ENCODE peak calls at places on chromosomes 5 and 9, in ten cellular contexts. V is Calu3, S is brain microvascular endothelial cell, L is fibroblast of mammary gland, R is type B pancreatic cell, O is mesothelial cell of epicardium, W is HL-60, J is endothelial cell, P is cardiac muscle cell, U is endodermal cell. Q is an unnamed sample.

GRCh38 chr5:172556971-172557461 is 84.0 kb upstream of the NEURL1B start:
- DNase-seq in V (no peak), S (no peak), L (no peak), R (no peak), O (no peak), W (no peak), J (no peak), P (peak), U (no peak), Q (no peak)

GRCh38 chr5:61089351-61089750 is 72.9 kb downstream of the SMIM15 start:
- DNase-seq in V (no peak), S (no peak), L (no peak), R (no peak), O (no peak), W (no peak), J (no peak), P (peak), U (no peak), Q (no peak)

GRCh38 chr5:84191296-84191695 is 193.4 kb downstream of the EDIL3 start:
- DNase-seq in V (no peak), S (peak), L (no peak), R (no peak), O (no peak), W (no peak), J (no peak), P (peak), U (no peak), Q (peak)

GRCh38 chr9:136742640-136743391 is at the start of gene LCN10:
- DNase-seq in V (peak), S (no peak), L (no peak), R (no peak), O (no peak), W (no peak), J (peak), P (no peak), U (peak), Q (no peak)

GRCh38 chr9:99824378-99825157 is 2.9 kb downstream of the NR4A3 start:
- DNase-seq in V (peak), S (peak), L (no peak), R (peak), O (peak), W (peak), J (peak), P (peak), U (peak), Q (peak)

GRCh38 chr5:4938941-4939546 is 201.1 kb upstream of the ADAMTS16 start:
- DNase-seq in V (no peak), S (no peak), L (no peak), R (no peak), O (no peak), W (no peak), J (no peak), P (no peak), U (no peak), Q (no peak)

GRCh38 chr5:93572773-93573626 is 8.0 kb downstream of the NR2F1-AS1 start:
- DNase-seq in V (no peak), S (no peak), L (no peak), R (peak), O (peak), W (no peak), J (peak), P (peak), U (peak), Q (peak)

GRCh38 chr5:91651704-91652103 is 268.6 kb upstream of the ARRDC3 start:
- DNase-seq in V (peak), S (no peak), L (peak), R (no peak), O (no peak), W (no peak), J (no peak), P (no peak), U (no peak), Q (no peak)

GRCh38 chr5:136025900-136026299 is 2.9 kb upstream of the TGFBI start:
- DNase-seq in V (no peak), S (no peak), L (peak), R (no peak), O (no peak), W (no peak), J (no peak), P (peak), U (peak), Q (no peak)

GRCh38 chr9:116661037-116661954 is 25.8 kb upstream of the TRIM32 start:
- DNase-seq in V (peak), S (peak), L (peak), R (no peak), O (no peak), W (peak), J (peak), P (peak), U (peak), Q (no peak)

GRCh38 chr5:112635771-112636170 is 101.9 kb upstream of the APC start:
- DNase-seq in V (no peak), S (no peak), L (no peak), R (no peak), O (no peak), W (no peak), J (no peak), P (no peak), U (no peak), Q (no peak)

GRCh38 chr9:87810691-87811178 is 71.9 kb upstream of the SPATA31E1 start:
- DNase-seq in V (no peak), S (no peak), L (no peak), R (no peak), O (no peak), W (no peak), J (no peak), P (no peak), U (no peak), Q (no peak)

GRCh38 chr9:94198414-94198813 is 60.7 kb upstream of the ZNF169 start:
- DNase-seq in V (no peak), S (no peak), L (no peak), R (no peak), O (no peak), W (no peak), J (no peak), P (no peak), U (no peak), Q (no peak)

GRCh38 chr5:172076783-172077244 is 70.4 kb upstream of the FBXW11 start:
- DNase-seq in V (no peak), S (peak), L (peak), R (no peak), O (no peak), W (no peak), J (no peak), P (peak), U (peak), Q (no peak)

GRCh38 chr9:12469084-12469483 is 224.1 kb upstream of the TYRP1 start:
- DNase-seq in V (no peak), S (no peak), L (no peak), R (no peak), O (no peak), W (no peak), J (no peak), P (no peak), U (no peak), Q (no peak)

GRCh38 chr9:87698069-87698809 is 27.7 kb upstream of the CTSL start:
- DNase-seq in V (no peak), S (no peak), L (no peak), R (no peak), O (no peak), W (no peak), J (no peak), P (no peak), U (peak), Q (no peak)

GRCh38 chr9:37540634-37541033 is 35.5 kb downstream of the FBXO10 start:
- DNase-seq in V (no peak), S (no peak), L (no peak), R (no peak), O (no peak), W (no peak), J (no peak), P (no peak), U (no peak), Q (no peak)

GRCh38 chr9:136086951-136087740 is 7.9 kb downstream of the NACC2 start:
- DNase-seq in V (no peak), S (no peak), L (no peak), R (no peak), O (no peak), W (no peak), J (no peak), P (no peak), U (no peak), Q (no peak)

GRCh38 chr9:93306579-93307091 is 122.7 kb downstream of the WNK2 start:
- DNase-seq in V (no peak), S (no peak), L (no peak), R (peak), O (no peak), W (no peak), J (no peak), P (no peak), U (peak), Q (no peak)

GRCh38 chr5:132661231-132662003 is 3.4 kb downstream of the IL13 start:
- DNase-seq in V (no peak), S (no peak), L (peak), R (no peak), O (no peak), W (no peak), J (no peak), P (no peak), U (no peak), Q (no peak)

GRCh38 chr9:37998881-37999311 is 70.1 kb downstream of the SHB start:
- DNase-seq in V (no peak), S (peak), L (peak), R (no peak), O (no peak), W (peak), J (no peak), P (no peak), U (no peak), Q (no peak)

GRCh38 chr5:139263431-139263975 is 30.0 kb upstream of the MATR3 start:
- DNase-seq in V (no peak), S (no peak), L (no peak), R (no peak), O (no peak), W (no peak), J (no peak), P (no peak), U (no peak), Q (no peak)

GRCh38 chr9:78213696-78214095 is 22.2 kb upstream of the CEP78 start:
- DNase-seq in V (no peak), S (peak), L (peak), R (no peak), O (no peak), W (peak), J (no peak), P (peak), U (no peak), Q (no peak)

GRCh38 chr5:36073595-36074216 is 7.0 kb upstream of the UGT3A2 start:
- DNase-seq in V (no peak), S (no peak), L (no peak), R (no peak), O (no peak), W (peak), J (no peak), P (peak), U (peak), Q (no peak)

GRCh38 chr9:14585730-14586473 is 107.3 kb downstream of the ZDHHC21 start:
- DNase-seq in V (no peak), S (no peak), L (no peak), R (no peak), O (no peak), W (no peak), J (no peak), P (no peak), U (no peak), Q (no peak)

GRCh38 chr5:133848306-133848924 is 120.0 kb downstream of the C5orf15 start:
- DNase-seq in V (no peak), S (no peak), L (no peak), R (no peak), O (peak), W (no peak), J (no peak), P (no peak), U (no peak), Q (no peak)

GRCh38 chr5:124841829-124842712 is 95.6 kb upstream of the ZNF608 start:
- DNase-seq in V (no peak), S (no peak), L (no peak), R (no peak), O (no peak), W (no peak), J (no peak), P (peak), U (no peak), Q (no peak)

GRCh38 chr9:115035872-115036612 is 81.9 kb downstream of the TNC start:
- DNase-seq in V (no peak), S (peak), L (peak), R (no peak), O (no peak), W (peak), J (no peak), P (peak), U (no peak), Q (no peak)

GRCh38 chr9:89323257-89323841 is 5.0 kb downstream of the SECISBP2 start:
- DNase-seq in V (no peak), S (no peak), L (peak), R (no peak), O (no peak), W (no peak), J (no peak), P (no peak), U (no peak), Q (no peak)

GRCh38 chr9:125343518-125344284 is 82.1 kb downstream of the GAPVD1 start:
- DNase-seq in V (no peak), S (peak), L (peak), R (no peak), O (no peak), W (no peak), J (no peak), P (peak), U (peak), Q (no peak)

GRCh38 chr5:65832603-65833228 is 93.7 kb upstream of the ERBIN start:
- DNase-seq in V (no peak), S (no peak), L (no peak), R (no peak), O (no peak), W (no peak), J (no peak), P (no peak), U (no peak), Q (no peak)

GRCh38 chr9:100294341-100294740 is 58.4 kb downstream of the TEX10 start:
- DNase-seq in V (no peak), S (no peak), L (peak), R (no peak), O (no peak), W (no peak), J (no peak), P (peak), U (no peak), Q (no peak)

GRCh38 chr9:128372188-128372641 is 1.0 kb downstream of the URM1 start:
- DNase-seq in V (no peak), S (no peak), L (peak), R (no peak), O (no peak), W (no peak), J (no peak), P (no peak), U (no peak), Q (no peak)

GRCh38 chr9:128372784-128373183 is 1.6 kb downstream of the URM1 start:
- DNase-seq in V (no peak), S (peak), L (peak), R (no peak), O (no peak), W (no peak), J (no peak), P (no peak), U (no peak), Q (no peak)

GRCh38 chr9:128371622-128372117 is 496 bp downstream of the URM1 start:
- DNase-seq in V (no peak), S (no peak), L (no peak), R (no peak), O (no peak), W (peak), J (no peak), P (no peak), U (no peak), Q (no peak)

GRCh38 chr9:128375865-128376264 is 4.7 kb downstream of the URM1 start:
- DNase-seq in V (no peak), S (no peak), L (peak), R (no peak), O (no peak), W (no peak), J (no peak), P (no peak), U (no peak), Q (no peak)

GRCh38 chr9:128374221-128374675 is 3.1 kb downstream of the URM1 start:
- DNase-seq in V (no peak), S (no peak), L (no peak), R (no peak), O (no peak), W (no peak), J (no peak), P (no peak), U (no peak), Q (no peak)
- TF ChIP-seq CTCF in V (no peak), S (no peak), L (no peak), R (no peak), O (no peak), W (no peak), J (no peak), P (no peak), U (no peak), Q (no peak)

GRCh38 chr5:116272281-116272941 is 187.6 kb downstream of the COMMD10 start:
- DNase-seq in V (no peak), S (no peak), L (peak), R (no peak), O (no peak), W (no peak), J (no peak), P (peak), U (no peak), Q (no peak)
- TF ChIP-seq CTCF in V (no peak), S (no peak), L (peak), R (peak), O (no peak), W (no peak), J (no peak), P (no peak), U (peak), Q (peak)

GRCh38 chr5:141182248-141182647 is at the start of gene PCDHB16:
- DNase-seq in V (no peak), S (no peak), L (peak), R (no peak), O (peak), W (no peak), J (peak), P (peak), U (peak), Q (peak)

GRCh38 chr5:141192110-141192725 is at the start of gene PCDHB10:
- DNase-seq in V (peak), S (no peak), L (peak), R (no peak), O (no peak), W (peak), J (peak), P (peak), U (peak), Q (peak)

GRCh38 chr5:141186897-141187512 is at the start of gene PCDHB9:
- DNase-seq in V (peak), S (no peak), L (peak), R (no peak), O (no peak), W (no peak), J (peak), P (peak), U (peak), Q (peak)
- TF ChIP-seq CTCF in V (peak), S (peak), L (peak), R (peak), O (peak), W (peak), J (peak), P (peak), U (peak), Q (peak)

DNA sequence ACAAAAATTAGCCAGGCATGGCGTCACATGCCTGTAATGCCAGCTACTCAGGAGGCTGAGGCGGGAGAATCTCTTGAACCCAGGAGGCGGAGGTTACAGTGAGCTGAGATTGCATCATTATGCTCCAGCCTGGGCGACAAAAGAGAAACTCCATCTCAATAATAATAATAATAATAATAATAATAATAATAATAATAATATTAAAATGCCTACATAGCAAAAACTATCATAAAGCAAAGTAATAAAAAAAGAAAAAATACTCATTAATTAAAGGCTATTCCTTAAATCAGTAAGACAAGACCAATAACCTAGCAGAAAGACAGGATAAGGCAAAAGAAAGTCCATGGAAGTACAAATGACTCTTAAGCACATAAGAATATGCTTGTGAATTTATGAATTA is 50.0 kb downstream of the MRPS27 start:
- DNase-seq in V (no peak), S (no peak), L (no peak), R (no peak), O (no peak), W (no peak), J (no peak), P (no peak), U (no peak), Q (no peak)
- TF ChIP-seq CTCF in V (no peak), S (no peak), L (no peak), R (no peak), O (no peak), W (no peak), J (no peak), P (no peak), U (no peak), Q (no peak)

DNA sequence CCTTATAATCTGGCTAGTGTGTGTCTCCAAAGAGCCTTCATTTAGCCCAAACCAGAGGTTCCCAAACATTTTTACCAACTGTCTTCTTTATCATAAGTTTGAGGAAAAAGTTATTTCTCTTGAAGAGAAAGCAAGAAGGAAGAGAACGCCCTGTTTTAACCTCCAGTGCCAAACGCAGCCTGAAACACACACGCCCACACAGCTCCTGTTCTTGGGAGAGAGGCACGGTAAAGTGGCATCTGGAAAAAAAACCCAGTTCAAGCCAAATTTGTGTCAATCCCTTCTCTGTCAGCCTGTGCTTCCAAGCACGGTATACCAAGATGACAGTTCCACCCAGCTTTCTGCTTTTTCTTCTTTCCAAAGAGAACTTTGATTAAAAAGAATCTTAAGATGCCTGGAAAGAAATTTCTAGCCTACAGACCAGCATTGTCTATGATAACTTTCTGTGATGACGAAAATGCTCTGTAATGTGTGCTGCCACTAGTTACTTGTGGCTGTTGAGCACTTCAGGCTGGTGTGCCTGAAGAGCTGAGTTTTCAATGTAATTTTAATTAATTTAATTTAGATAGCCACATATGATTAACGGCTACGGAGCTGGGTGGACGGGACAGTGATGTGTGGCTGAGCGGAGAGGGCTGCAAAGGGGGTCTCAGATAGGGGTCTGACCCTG is 62.3 kb downstream of the ACER2 start:
- DNase-seq in V (no peak), S (no peak), L (no peak), R (no peak), O (no peak), W (no peak), J (no peak), P (peak), U (peak), Q (no peak)
- TF ChIP-seq CTCF in V (no peak), S (no peak), L (no peak), R (no peak), O (no peak), W (no peak), J (no peak), P (no peak), U (no peak), Q (no peak)

Q was measured in glutamatergic neuron.